ENCODE peak calls at places on chromosome 7, in seven cellular contexts. T is central memory CD4-positive, alpha-beta T cell; E is NCI-H748 treated with DMSO at 0.1 percent for 48 hours; N is AG08396; H is amygdala; K is Ammon's horn; M is stimulated activated effector memory CD8-positive, alpha-beta T cell treated with anti-CD3 and anti-CD28 coated beads, Interleukin-12 subunit alpha, Interleukin-12 subunit beta, amount 100 ng/mL, for 72 hours. Y is an unnamed sample.

GRCh38 chr7:23680417-23681405 is 712 bp downstream of the FAM221A start:
- DNase-seq in T (peak), E (peak), N (peak), H (peak), K (peak), M (peak), Y (peak)

GRCh38 chr7:117083648-117084047 is 130.3 kb downstream of the ST7 start:
- DNase-seq in T (no peak), E (no peak), N (no peak), H (no peak), K (no peak), M (no peak), Y (no peak)

GRCh38 chr7:47938574-47939165 is 9.6 kb downstream of the PKD1L1 start:
- DNase-seq in T (no peak), E (no peak), N (no peak), H (no peak), K (no peak), M (no peak), Y (no peak)

GRCh38 chr7:64990216-64990615 is 620 bp downstream of the ZNF117 start:
- DNase-seq in T (no peak), E (no peak), N (no peak), H (no peak), K (no peak), M (no peak), Y (no peak)

GRCh38 chr7:39510738-39511372 is 55.3 kb upstream of the YAE1 start:
- DNase-seq in T (no peak), E (no peak), N (no peak), H (no peak), K (no peak), M (no peak), Y (no peak)

GRCh38 chr7:23454880-23455526 is 15.3 kb downstream of the IGF2BP3 start:
- DNase-seq in T (no peak), E (no peak), N (no peak), H (no peak), K (no peak), M (no peak), Y (no peak)

GRCh38 chr7:76273503-76273902 is 29.0 kb upstream of the HSPB1 start:
- DNase-seq in T (no peak), E (no peak), N (no peak), H (no peak), K (no peak), M (no peak), Y (no peak)

GRCh38 chr7:36040679-36041078 is 112.4 kb upstream of the EEPD1 start:
- DNase-seq in T (no peak), E (no peak), N (no peak), H (no peak), K (no peak), M (no peak), Y (no peak)

Y was measured in putamen.